ENCODE peak calls at places on chromosome 20, in seven cellular contexts. One of them, this sample, is unnamed.

GRCh38 chr20:44541957-44542356 is 20.1 kb upstream of the SERINC3 start:
- DNase-seq in T-cell: no peak
- DNase-seq in stimulated activated naive B cell treated with anti-CD40 and anti-IgM and Interleukin-4, amounts not matched to agents 10 μg/mL and 1 μg/mL and 100 μg/mL, for 72 hours: no peak
- DNase-seq in epithelial cell of proximal tubule: no peak
- DNase-seq in foreskin fibroblast: no peak
- DNase-seq in NCI-H1092 treated with DMSO at 0.1 percent for 48 hours: no peak
- DNase-seq in astrocyte of the hippocampus: no peak
- DNase-seq in this sample: no peak

GRCh38 chr20:61940491-61940890 is 125.2 kb downstream of the TAF4 start:
- DNase-seq in stimulated activated naive B cell treated with anti-CD40 and anti-IgM and Interleukin-4, amounts not matched to agents 10 μg/mL and 1 μg/mL and 100 μg/mL, for 72 hours: no peak
- DNase-seq in NCI-H1092 treated with DMSO at 0.1 percent for 48 hours: no peak
- DNase-seq in astrocyte of the hippocampus: no peak
- DNase-seq in epithelial cell of proximal tubule: no peak
- DNase-seq in T-cell: no peak
- DNase-seq in foreskin fibroblast: no peak
- DNase-seq in this sample: no peak

GRCh38 chr20:58485326-58485725 is 29.9 kb downstream of the APCDD1L start:
- DNase-seq in stimulated activated naive B cell treated with anti-CD40 and anti-IgM and Interleukin-4, amounts not matched to agents 10 μg/mL and 1 μg/mL and 100 μg/mL, for 72 hours: no peak
- DNase-seq in NCI-H1092 treated with DMSO at 0.1 percent for 48 hours: no peak
- DNase-seq in astrocyte of the hippocampus: no peak
- DNase-seq in epithelial cell of proximal tubule: no peak
- DNase-seq in T-cell: no peak
- DNase-seq in foreskin fibroblast: no peak
- DNase-seq in this sample: no peak

GRCh38 chr20:46798430-46798829 is 89.0 kb downstream of the SLC2A10 start:
- DNase-seq in T-cell: no peak
- DNase-seq in epithelial cell of proximal tubule: no peak
- DNase-seq in stimulated activated naive B cell treated with anti-CD40 and anti-IgM and Interleukin-4, amounts not matched to agents 10 μg/mL and 1 μg/mL and 100 μg/mL, for 72 hours: no peak
- DNase-seq in foreskin fibroblast: no peak
- DNase-seq in NCI-H1092 treated with DMSO at 0.1 percent for 48 hours: no peak
- DNase-seq in astrocyte of the hippocampus: no peak
- DNase-seq in this sample: no peak

GRCh38 chr20:48794360-48794759 is 33.4 kb downstream of the PREX1 start:
- DNase-seq in epithelial cell of proximal tubule: no peak
- DNase-seq in foreskin fibroblast: no peak
- DNase-seq in T-cell: no peak
- DNase-seq in stimulated activated naive B cell treated with anti-CD40 and anti-IgM and Interleukin-4, amounts not matched to agents 10 μg/mL and 1 μg/mL and 100 μg/mL, for 72 hours: no peak
- DNase-seq in NCI-H1092 treated with DMSO at 0.1 percent for 48 hours: no peak
- DNase-seq in astrocyte of the hippocampus: peak; percentile 51
- DNase-seq in this sample: no peak

GRCh38 chr20:59747671-59748515 is 143.6 kb downstream of the PHACTR3 start:
- DNase-seq in NCI-H1092 treated with DMSO at 0.1 percent for 48 hours: no peak
- DNase-seq in foreskin fibroblast: no peak
- DNase-seq in astrocyte of the hippocampus: no peak
- DNase-seq in stimulated activated naive B cell treated with anti-CD40 and anti-IgM and Interleukin-4, amounts not matched to agents 10 μg/mL and 1 μg/mL and 100 μg/mL, for 72 hours: no peak
- DNase-seq in T-cell: no peak
- DNase-seq in epithelial cell of proximal tubule: no peak
- DNase-seq in this sample: no peak

GRCh38 chr20:2805682-2806350 is 5.4 kb upstream of the CPXM1 start:
- DNase-seq in NCI-H1092 treated with DMSO at 0.1 percent for 48 hours: no peak
- DNase-seq in T-cell: no peak
- DNase-seq in foreskin fibroblast: no peak
- DNase-seq in stimulated activated naive B cell treated with anti-CD40 and anti-IgM and Interleukin-4, amounts not matched to agents 10 μg/mL and 1 μg/mL and 100 μg/mL, for 72 hours: no peak
- DNase-seq in epithelial cell of proximal tubule: peak; percentile 26
- DNase-seq in astrocyte of the hippocampus: no peak
- DNase-seq in this sample: peak; percentile 68

GRCh38 chr20:51027396-51027795 is 4.5 kb upstream of the KCNG1 start:
- DNase-seq in T-cell: no peak
- DNase-seq in astrocyte of the hippocampus: no peak
- DNase-seq in foreskin fibroblast: no peak
- DNase-seq in stimulated activated naive B cell treated with anti-CD40 and anti-IgM and Interleukin-4, amounts not matched to agents 10 μg/mL and 1 μg/mL and 100 μg/mL, for 72 hours: no peak
- DNase-seq in NCI-H1092 treated with DMSO at 0.1 percent for 48 hours: no peak
- DNase-seq in epithelial cell of proximal tubule: no peak
- DNase-seq in this sample: no peak

GRCh38 chr20:13857304-13857703 is 72.5 kb downstream of the NDUFAF5 start:
- DNase-seq in stimulated activated naive B cell treated with anti-CD40 and anti-IgM and Interleukin-4, amounts not matched to agents 10 μg/mL and 1 μg/mL and 100 μg/mL, for 72 hours: no peak
- DNase-seq in astrocyte of the hippocampus: no peak
- DNase-seq in NCI-H1092 treated with DMSO at 0.1 percent for 48 hours: peak; percentile 97
- DNase-seq in foreskin fibroblast: no peak
- DNase-seq in epithelial cell of proximal tubule: no peak
- DNase-seq in T-cell: no peak
- DNase-seq in this sample: no peak

GRCh38 chr20:62111148-62111547 is 11.1 kb upstream of the LSM14B start:
- DNase-seq in epithelial cell of proximal tubule: no peak
- DNase-seq in astrocyte of the hippocampus: no peak
- DNase-seq in NCI-H1092 treated with DMSO at 0.1 percent for 48 hours: no peak
- DNase-seq in foreskin fibroblast: no peak
- DNase-seq in stimulated activated naive B cell treated with anti-CD40 and anti-IgM and Interleukin-4, amounts not matched to agents 10 μg/mL and 1 μg/mL and 100 μg/mL, for 72 hours: no peak
- DNase-seq in T-cell: no peak
- DNase-seq in this sample: no peak

This sample was measured in pancreas.